ENCODE peak calls at places on chromosomes 7 and 10, in ten cellular contexts. V is NB4, L is neural crest cell, H is amniotic epithelial cell, U is T1000, C is Calu3, F is SK-N-SH, X is GM04504, B is stomach, Q is D341Med. K is an unnamed sample.

GRCh38 chr7:43906327-43907010 is at the start of gene URGCP:
- DNase-seq in V (peak), L (peak), H (peak), U (no peak), C (peak), F (peak), X (no peak), B (peak), Q (peak), K (peak)

GRCh38 chr10:76049581-76050290 is 618.3 kb downstream of the LRMDA start:
- DNase-seq in V (peak), L (no peak), H (no peak), U (no peak), C (no peak), F (no peak), X (no peak), B (no peak), Q (no peak), K (no peak)

GRCh38 chr7:55127135-55127551 is 108.3 kb downstream of the EGFR start:
- DNase-seq in V (no peak), L (no peak), H (no peak), U (no peak), C (no peak), F (no peak), X (no peak), B (no peak), Q (no peak), K (no peak)

GRCh38 chr10:102669206-102670064 is 25.2 kb downstream of the TRIM8 start:
- DNase-seq in V (no peak), L (no peak), H (peak), U (peak), C (peak), F (peak), X (peak), B (peak), Q (no peak), K (no peak)

GRCh38 chr7:106623846-106624245 is 37.1 kb downstream of the CCDC71L start:
- DNase-seq in V (no peak), L (no peak), H (peak), U (no peak), C (no peak), F (no peak), X (peak), B (no peak), Q (no peak), K (no peak)

GRCh38 chr7:135441791-135442190 is 68.1 kb downstream of the CNOT4 start:
- DNase-seq in V (peak), L (no peak), H (peak), U (no peak), C (no peak), F (no peak), X (no peak), B (no peak), Q (no peak), K (no peak)

GRCh38 chr7:68224041-68224534 is 1227.5 kb downstream of the TYW1 start:
- DNase-seq in V (no peak), L (peak), H (no peak), U (no peak), C (no peak), F (peak), X (no peak), B (no peak), Q (peak), K (no peak)

GRCh38 chr10:48577158-48577557 is 27.7 kb downstream of the ARHGAP22 start:
- DNase-seq in V (peak), L (no peak), H (no peak), U (no peak), C (no peak), F (no peak), X (no peak), B (no peak), Q (no peak), K (no peak)

GRCh38 chr10:93806882-93807281 is 49.1 kb downstream of the LGI1 start:
- DNase-seq in V (no peak), L (no peak), H (peak), U (no peak), C (no peak), F (no peak), X (no peak), B (no peak), Q (no peak), K (no peak)

GRCh38 chr10:79938728-79939380 is 10.1 kb downstream of the SFTPD start:
- DNase-seq in V (peak), L (no peak), H (no peak), U (no peak), C (no peak), F (peak), X (no peak), B (no peak), Q (no peak), K (peak)

K was measured in GM06990.